ENCODE peak calls at places on chromosomes 3 and 15, in six cellular contexts. S, H, A, B, E and Z are unnamed samples.

GRCh38 chr15:71718116-71718910 is 92.0 kb upstream of the NR2E3 start:
- DNase-seq in S (no peak), H (no peak), A (no peak), B (no peak), E (no peak), Z (no peak)

GRCh38 chr3:100254168-100254777 is 6.5 kb upstream of the TBC1D23 start:
- DNase-seq in S (peak; percentile 82), H (no peak), A (peak; percentile 70), B (peak; percentile 65), E (no peak), Z (peak; percentile 47)

GRCh38 chr3:136630911-136631310 is 121.3 kb downstream of the STAG1 start:
- DNase-seq in S (no peak), H (no peak), A (no peak), B (no peak), E (no peak), Z (no peak)

GRCh38 chr3:10883478-10884234 is 67.6 kb downstream of the SLC6A11 start:
- DNase-seq in S (no peak), H (no peak), A (no peak), B (peak; percentile 31), E (no peak), Z (no peak)

GRCh38 chr15:89649716-89650115 is 5.6 kb downstream of the KIF7 start:
- DNase-seq in S (peak; percentile 61), H (no peak), A (no peak), B (no peak), E (peak; percentile 56), Z (no peak)

GRCh38 chr3:49998326-49998725 is 58.4 kb downstream of the RBM6 start:
- DNase-seq in S (no peak), H (no peak), A (no peak), B (peak; percentile 7), E (no peak), Z (no peak)

GRCh38 chr3:34212671-34213070 is 414.2 kb downstream of the PDCD6IP start:
- DNase-seq in S (no peak), H (peak; percentile 15), A (no peak), B (no peak), E (no peak), Z (peak; percentile 71)

GRCh38 chr3:40337136-40338108 is 27.9 kb downstream of the EIF1B start:
- DNase-seq in S (no peak), H (no peak), A (no peak), B (no peak), E (no peak), Z (no peak)

GRCh38 chr3:57777774-57778173 is 21.7 kb downstream of the SLMAP start:
- DNase-seq in S (no peak), H (no peak), A (no peak), B (no peak), E (no peak), Z (no peak)

GRCh38 chr15:88986949-88987589 is 73.9 kb upstream of the MFGE8 start:
- DNase-seq in S (no peak), H (no peak), A (no peak), B (peak; percentile 42), E (no peak), Z (no peak)

GRCh38 chr3:191065183-191065805 is 133.7 kb upstream of the OSTN start:
- DNase-seq in S (no peak), H (no peak), A (no peak), B (no peak), E (no peak), Z (no peak)

GRCh38 chr3:141894524-141895176 is 18.2 kb downstream of the ATP1B3 start:
- DNase-seq in S (no peak), H (no peak), A (no peak), B (peak; percentile 56), E (no peak), Z (no peak)

GRCh38 chr15:78914027-78914764 is 30.6 kb downstream of the CTSH start:
- DNase-seq in S (peak; percentile 91), H (peak; percentile 44), A (peak; percentile 72), B (peak; percentile 43), E (peak; percentile 88), Z (peak; percentile 51)

GRCh38 chr3:184620101-184620798 is 58.7 kb downstream of the EPHB3 start:
- DNase-seq in S (no peak), H (no peak), A (no peak), B (peak; percentile 5), E (no peak), Z (no peak)

GRCh38 chr15:55695432-55695831 is 47.5 kb downstream of the PRTG start:
- DNase-seq in S (no peak), H (no peak), A (no peak), B (no peak), E (no peak), Z (no peak)

GRCh38 chr3:148727242-148727641 is 29.5 kb downstream of the AGTR1 start:
- DNase-seq in S (no peak), H (no peak), A (no peak), B (peak; percentile 62), E (no peak), Z (no peak)

GRCh38 chr15:90716317-90716975 is 700 bp upstream of the BLM start:
- DNase-seq in S (no peak), H (no peak), A (no peak), B (peak; percentile 26), E (no peak), Z (no peak)

GRCh38 chr15:62241135-62241770 is 76.2 kb upstream of the C2CD4B start:
- DNase-seq in S (no peak), H (no peak), A (no peak), B (peak; percentile 60), E (no peak), Z (peak; percentile 42)

GRCh38 chr15:77358545-77359240 is 61.2 kb downstream of the PEAK1 start:
- DNase-seq in S (no peak), H (no peak), A (no peak), B (no peak), E (no peak), Z (no peak)

GRCh38 chr3:191136347-191136746 is 62.7 kb upstream of the OSTN start:
- DNase-seq in S (no peak), H (no peak), A (no peak), B (peak; percentile 8), E (no peak), Z (no peak)

GRCh38 chr3:147368151-147368550 is 38.2 kb downstream of the ZIC4 start:
- DNase-seq in S (no peak), H (no peak), A (no peak), B (no peak), E (no peak), Z (no peak)

GRCh38 chr15:79682285-79682684 is 214.5 kb downstream of the MTHFS start:
- DNase-seq in S (no peak), H (no peak), A (peak; percentile 31), B (peak; percentile 52), E (no peak), Z (no peak)

GRCh38 chr15:40421246-40422157 is 15.9 kb downstream of the IVD start:
- DNase-seq in S (peak; percentile 85), H (peak; percentile 51), A (peak; percentile 83), B (peak; percentile 63), E (peak; percentile 83), Z (peak; percentile 82)

GRCh38 chr3:99332726-99333125 is 305.7 kb upstream of the COL8A1 start:
- DNase-seq in S (no peak), H (no peak), A (no peak), B (no peak), E (no peak), Z (no peak)

GRCh38 chr3:117102441-117102840 is 392.9 kb downstream of the TUSC7 start:
- DNase-seq in S (no peak), H (no peak), A (no peak), B (no peak), E (no peak), Z (no peak)

GRCh38 chr3:15541371-15541770 is 19.9 kb upstream of the COLQ start:
- DNase-seq in S (no peak), H (no peak), A (no peak), B (no peak), E (no peak), Z (no peak)

GRCh38 chr3:124780767-124781485 is 50.7 kb downstream of the UMPS start:
- DNase-seq in S (peak; percentile 91), H (peak; percentile 60), A (peak; percentile 55), B (no peak), E (peak; percentile 87), Z (no peak)

GRCh38 chr15:64010719-64011118 is 35.6 kb downstream of the DAPK2 start:
- DNase-seq in S (no peak), H (no peak), A (no peak), B (peak; percentile 49), E (no peak), Z (peak; percentile 72)
- TF ChIP-seq EP300 in S (no peak), H (no peak), A (no peak), B (no peak), E (no peak), Z (no peak)

GRCh38 chr3:44915702-44916438 is 41.5 kb downstream of the TGM4 start:
- DNase-seq in S (no peak), H (no peak), A (no peak), B (no peak), E (no peak), Z (no peak)
- TF ChIP-seq CTCF in S (no peak), H (no peak), A (no peak), B (no peak), E (no peak), Z (no peak)

DNA sequence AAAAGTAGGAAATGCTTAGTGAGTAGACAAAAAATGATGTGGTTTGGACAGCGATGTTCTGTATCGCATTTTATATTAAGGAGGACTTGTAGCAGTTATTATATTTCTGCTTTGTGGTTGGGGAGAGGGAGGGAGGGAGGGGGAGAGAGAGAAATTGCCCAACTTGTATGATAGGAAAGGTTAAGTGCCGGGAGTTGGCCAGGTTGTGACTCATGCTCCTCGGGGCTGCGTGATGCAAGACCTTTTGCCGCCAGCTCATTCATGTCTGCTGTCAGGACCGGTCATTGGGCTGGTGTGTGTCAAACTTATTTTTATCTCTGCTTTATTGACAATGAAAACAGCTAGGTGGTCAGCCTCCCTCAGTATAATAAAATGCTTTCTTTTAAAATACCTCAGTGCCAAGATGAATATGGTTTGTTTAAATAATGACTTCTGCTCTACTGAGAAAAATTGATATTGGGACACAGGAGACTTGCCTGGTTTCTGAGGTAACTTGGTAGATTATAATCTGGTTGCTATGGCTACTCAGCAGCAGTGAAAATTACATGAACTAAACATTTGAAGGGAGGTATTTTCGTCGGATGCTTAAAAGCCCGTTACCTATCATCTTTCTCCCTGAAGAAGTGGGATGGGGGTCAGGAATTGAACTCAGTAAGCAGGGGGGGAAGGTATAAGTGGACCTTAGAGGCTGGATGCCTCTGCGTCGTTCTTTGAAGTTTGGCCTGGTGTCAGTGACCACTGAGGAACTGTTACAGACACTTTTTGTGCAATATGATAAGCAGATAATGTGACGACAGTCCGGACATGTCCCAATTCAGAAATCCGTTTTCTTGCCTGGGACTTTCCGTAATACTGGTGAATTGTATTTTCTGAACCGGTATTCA is 90.7 kb downstream of the FNDC3B start:
- DNase-seq in S (peak; percentile 97), H (peak; percentile 81), A (peak; percentile 90), B (peak; percentile 97), E (peak; percentile 96), Z (peak; percentile 85)
- TF ChIP-seq EP300 in S (peak; percentile 59), H (peak; percentile 94), A (peak; percentile 87), B (peak; percentile 90), E (no peak), Z (peak; percentile 56)

GRCh38 chr3:178202199-178202598 is 334.0 kb upstream of the KCNMB2 start:
- DNase-seq in S (no peak), H (no peak), A (no peak), B (no peak), E (no peak), Z (no peak)
- TF ChIP-seq CTCF in S (no peak), H (no peak), A (no peak), B (no peak), E (no peak), Z (no peak)